ENCODE peak calls at places on chromosome 1, in seven cellular contexts. Q is K562, T is IMR-90, S is H1, O is A549, F is HCT116, A is HepG2. N is an unnamed sample.

GRCh38 chr1:66705100-66705499 is 47.2 kb upstream of the DYNLT5 start:
- DNase-seq in Q (no peak), T (no peak), S (no peak), O (peak), F (no peak), A (peak), N (no peak)

GRCh38 chr1:227357229-227358078 is 39.2 kb upstream of the CDC42BPA start:
- DNase-seq in Q (peak), T (peak), S (peak), O (peak), F (peak), A (peak), N (no peak)

GRCh38 chr1:14486401-14487110 is 111.9 kb upstream of the KAZN start:
- DNase-seq in Q (no peak), T (peak), S (no peak), O (no peak), F (no peak), A (no peak), N (no peak)

GRCh38 chr1:207097871-207098324 is 6.1 kb upstream of the C4BPA start:
- DNase-seq in Q (no peak), T (no peak), S (no peak), O (no peak), F (no peak), A (no peak), N (peak)

GRCh38 chr1:10561497-10561896 is 86.7 kb downstream of the PEX14 start:
- DNase-seq in Q (no peak), T (peak), S (no peak), O (no peak), F (no peak), A (no peak), N (no peak)

GRCh38 chr1:42272920-42273319 is 62.1 kb downstream of the FOXJ3 start:
- DNase-seq in Q (no peak), T (no peak), S (no peak), O (no peak), F (no peak), A (no peak), N (no peak)

GRCh38 chr1:202210370-202210769 is 16.8 kb downstream of the LGR6 start:
- DNase-seq in Q (no peak), T (peak), S (no peak), O (peak), F (no peak), A (no peak), N (no peak)

GRCh38 chr1:220767312-220768126 is 19.2 kb upstream of the MTARC1 start:
- DNase-seq in Q (no peak), T (peak), S (no peak), O (no peak), F (no peak), A (peak), N (no peak)

GRCh38 chr1:92961131-92961895 is at the start of gene DIPK1A:
- DNase-seq in Q (peak), T (peak), S (peak), O (peak), F (peak), A (peak), N (no peak)

GRCh38 chr1:110235839-110236682 is 25.9 kb downstream of the KCNC4 start:
- DNase-seq in Q (peak), T (peak), S (no peak), O (peak), F (peak), A (no peak), N (no peak)

GRCh38 chr1:232707142-232707541 is 77.2 kb upstream of the SIPA1L2 start:
- DNase-seq in Q (no peak), T (no peak), S (no peak), O (no peak), F (no peak), A (no peak), N (no peak)

GRCh38 chr1:186404454-186405051 is 28.9 kb downstream of the ODR4 start:
- DNase-seq in Q (peak), T (peak), S (no peak), O (peak), F (no peak), A (peak), N (no peak)

GRCh38 chr1:168135116-168135981 is 1.4 kb downstream of the GPR161 start:
- DNase-seq in Q (no peak), T (no peak), S (peak), O (no peak), F (no peak), A (no peak), N (no peak)

GRCh38 chr1:165645654-165646366 is 14.8 kb downstream of the MGST3 start:
- DNase-seq in Q (peak), T (no peak), S (no peak), O (peak), F (peak), A (peak), N (no peak)

GRCh38 chr1:16082283-16083038 is 9.0 kb upstream of the FAM131C start:
- DNase-seq in Q (peak), T (peak), S (peak), O (peak), F (no peak), A (peak), N (no peak)

GRCh38 chr1:13498553-13498952 is 15.2 kb downstream of the LRRC38 start:
- DNase-seq in Q (no peak), T (no peak), S (no peak), O (no peak), F (no peak), A (no peak), N (no peak)

GRCh38 chr1:171265686-171266085 is 17.4 kb downstream of the FMO1 start:
- DNase-seq in Q (no peak), T (no peak), S (no peak), O (no peak), F (no peak), A (no peak), N (no peak)

GRCh38 chr1:205220421-205220820 is 7.3 kb upstream of the TMCC2 start:
- DNase-seq in Q (no peak), T (no peak), S (no peak), O (no peak), F (no peak), A (no peak), N (no peak)

GRCh38 chr1:211534545-211535291 is 42.8 kb upstream of the RD3 start:
- DNase-seq in Q (no peak), T (no peak), S (no peak), O (no peak), F (no peak), A (no peak), N (no peak)

GRCh38 chr1:156923565-156924477 is 3.4 kb downstream of the LRRC71 start:
- DNase-seq in Q (peak), T (no peak), S (peak), O (no peak), F (no peak), A (no peak), N (no peak)

GRCh38 chr1:76337777-76338176 is 263.2 kb downstream of the ST6GALNAC3 start:
- DNase-seq in Q (no peak), T (no peak), S (no peak), O (no peak), F (no peak), A (no peak), N (no peak)

GRCh38 chr1:100924212-100924611 is 28.3 kb downstream of the SLC30A7 start:
- DNase-seq in Q (no peak), T (peak), S (no peak), O (no peak), F (no peak), A (no peak), N (no peak)

GRCh38 chr1:174297351-174297750 is 138.0 kb downstream of the RABGAP1L start:
- DNase-seq in Q (no peak), T (no peak), S (peak), O (no peak), F (no peak), A (no peak), N (no peak)

GRCh38 chr1:12773438-12773837 is at the start of gene PRAMEF12:
- DNase-seq in Q (no peak), T (no peak), S (no peak), O (no peak), F (no peak), A (no peak), N (no peak)

GRCh38 chr1:35885961-35886558 is 3.1 kb downstream of the AGO1 start:
- DNase-seq in Q (peak), T (no peak), S (peak), O (no peak), F (no peak), A (no peak), N (no peak)

GRCh38 chr1:46719689-46720088 is 775 bp upstream of the EFCAB14 start:
- DNase-seq in Q (peak), T (no peak), S (no peak), O (no peak), F (no peak), A (no peak), N (no peak)

GRCh38 chr1:183776731-183777130 is 28.2 kb upstream of the RGL1 start:
- DNase-seq in Q (no peak), T (peak), S (no peak), O (no peak), F (no peak), A (no peak), N (no peak)

GRCh38 chr1:66575739-66576138 is 41.8 kb downstream of the SGIP1 start:
- DNase-seq in Q (no peak), T (peak), S (no peak), O (no peak), F (no peak), A (peak), N (no peak)

GRCh38 chr1:64687725-64688285 is 57.1 kb upstream of the RAVER2 start:
- DNase-seq in Q (no peak), T (peak), S (no peak), O (peak), F (no peak), A (no peak), N (no peak)

GRCh38 chr1:232132572-232132971 is 497.4 kb downstream of the SIPA1L2 start:
- DNase-seq in Q (no peak), T (no peak), S (no peak), O (no peak), F (no peak), A (no peak), N (no peak)

GRCh38 chr1:169497317-169497716 is 11.6 kb upstream of the SLC19A2 start:
- DNase-seq in Q (no peak), T (no peak), S (no peak), O (no peak), F (no peak), A (no peak), N (no peak)
- TF ChIP-seq RAD21 in Q (no peak), T (no peak), S (no peak), O (no peak), F (no peak), A (no peak), N (no peak)

GRCh38 chr1:155206891-155207577 is 663 bp downstream of the THBS3 start:
- DNase-seq in Q (peak), T (peak), S (peak), O (peak), F (no peak), A (peak), N (no peak)
- TF ChIP-seq POLR2A in Q (no peak), T (peak), S (no peak), O (no peak), F (no peak), A (no peak), N (no peak)

DNA sequence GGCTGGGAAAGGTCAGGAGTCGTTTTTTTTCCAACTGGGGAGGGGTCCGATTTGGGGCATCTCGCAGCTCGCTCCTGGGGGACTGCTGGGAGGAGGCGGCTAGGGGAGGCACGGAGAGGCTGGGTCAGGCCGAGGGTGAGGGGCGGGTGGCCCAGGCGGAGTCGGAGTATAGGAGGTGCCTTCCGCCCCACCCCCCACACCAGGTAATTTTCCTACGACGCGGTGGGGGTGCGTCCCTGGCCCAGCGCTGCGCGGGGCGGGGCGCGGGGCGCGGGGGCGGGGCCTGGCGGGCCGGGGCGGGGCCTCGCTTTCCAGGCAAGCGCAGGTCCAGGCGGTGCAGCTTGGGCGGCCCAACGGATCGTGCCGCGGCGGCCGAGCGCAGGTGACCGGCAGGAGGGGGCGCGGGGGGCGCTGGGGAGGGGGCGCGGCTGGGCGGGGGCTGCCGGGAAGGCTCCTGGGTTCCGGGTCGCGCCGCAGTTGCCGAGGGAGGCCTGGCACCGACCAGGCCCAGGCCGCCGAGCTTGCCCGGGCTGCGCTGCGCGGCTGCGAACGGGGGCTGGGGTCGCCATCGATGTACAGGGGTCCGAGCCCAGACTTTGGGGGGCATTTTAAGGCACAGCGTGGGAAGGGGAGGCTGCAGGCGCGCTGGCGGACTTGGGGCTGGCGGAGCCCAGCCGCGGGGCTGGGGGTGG is at the start of gene FBXO44:
- DNase-seq in Q (peak), T (no peak), S (peak), O (no peak), F (no peak), A (peak), N (no peak)
- TF ChIP-seq RAD21 in Q (no peak), T (no peak), S (no peak), O (no peak), F (no peak), A (no peak), N (no peak)

GRCh38 chr1:158819461-158820443 is 11.4 kb upstream of the MNDA start:
- DNase-seq in Q (peak), T (no peak), S (no peak), O (no peak), F (no peak), A (no peak), N (peak)
- TF ChIP-seq POLR2A in Q (no peak), T (no peak), S (no peak), O (no peak), F (no peak), A (no peak), N (no peak)

GRCh38 chr1:41138549-41138948 is 103.6 kb downstream of the SCMH1 start:
- DNase-seq in Q (no peak), T (no peak), S (no peak), O (no peak), F (no peak), A (no peak), N (no peak)

GRCh38 chr1:41149570-41149969 is 92.5 kb downstream of the SCMH1 start:
- DNase-seq in Q (no peak), T (no peak), S (no peak), O (no peak), F (no peak), A (no peak), N (no peak)

DNA sequence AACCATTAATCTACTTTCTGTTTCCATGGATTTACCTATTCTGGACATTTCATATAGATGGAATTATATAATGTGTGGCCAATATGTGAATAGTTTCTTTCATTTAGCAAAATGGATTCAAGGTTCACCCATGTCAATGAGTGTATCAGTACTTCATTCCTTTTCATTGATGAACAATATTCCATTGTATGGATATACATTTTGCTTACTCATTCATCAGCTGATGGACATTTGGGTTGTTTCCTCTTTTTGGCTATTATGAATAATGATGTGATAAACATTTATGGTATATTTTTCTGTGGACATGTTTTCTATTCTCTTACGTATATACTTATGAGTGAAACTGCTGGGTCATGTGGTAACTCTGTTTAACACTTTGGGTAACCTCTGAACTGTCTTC is 97.8 kb downstream of the SCMH1 start:
- DNase-seq in Q (no peak), T (no peak), S (no peak), O (no peak), F (no peak), A (no peak), N (no peak)
- TF ChIP-seq RAD21 in Q (no peak), T (no peak), S (no peak), O (no peak), F (no peak), A (no peak), N (no peak)

GRCh38 chr1:29520571-29521437 is 284.5 kb downstream of the PTPRU start:
- DNase-seq in Q (no peak), T (no peak), S (peak), O (no peak), F (no peak), A (no peak), N (no peak)
- TF ChIP-seq POLR2A in Q (no peak), T (no peak), S (no peak), O (no peak), F (no peak), A (no peak), N (no peak)